ENCODE peak calls at places on chromosomes 16 and 17, in seven cellular contexts. O, B, R, T, A, Z and K are unnamed samples.

GRCh38 chr17:40373999-40374398 is 9.5 kb upstream of the GJD3 start:
- DNase-seq in O (no peak), Z (no peak), T (no peak), B (no peak), A (no peak), R (no peak), K (no peak)

GRCh38 chr17:81426676-81427445 is 31.6 kb downstream of the BAHCC1 start:
- DNase-seq in Z (no peak), T (no peak), A (peak; percentile 52), R (no peak), B (no peak), O (no peak), K (no peak)

GRCh38 chr17:7755095-7755890 is 37.7 kb downstream of the DNAH2 start:
- DNase-seq in Z (no peak), R (no peak), O (no peak), T (no peak), A (no peak), B (no peak), K (no peak)

GRCh38 chr17:17768415-17769088 is 68.2 kb downstream of the SREBF1 start:
- DNase-seq in T (no peak), O (no peak), B (no peak), R (no peak), A (no peak), Z (no peak), K (no peak)

GRCh38 chr16:66081967-66082366 is 284.5 kb upstream of the CDH5 start:
- DNase-seq in A (no peak), T (no peak), O (peak; percentile 94), R (no peak), Z (no peak), B (no peak), K (no peak)

GRCh38 chr16:5496013-5496412 is 398.4 kb upstream of the EEF2KMT start:
- DNase-seq in O (no peak), Z (no peak), R (no peak), B (no peak), T (no peak), A (no peak), K (no peak)

GRCh38 chr16:85462405-85463227 is 150.5 kb upstream of the GSE1 start:
- DNase-seq in Z (peak; percentile 92), T (peak; percentile 74), B (peak; percentile 16), R (peak; percentile 55), O (no peak), A (no peak), K (no peak)

GRCh38 chr17:45371414-45372324 is 54.8 kb upstream of the MAP3K14 start:
- DNase-seq in Z (peak; percentile 91), A (no peak), O (peak; percentile 96), R (peak; percentile 82), T (peak; percentile 86), B (no peak), K (peak; percentile 97)

GRCh38 chr16:9908613-9909012 is 273.6 kb downstream of the GRIN2A start:
- DNase-seq in B (no peak), O (no peak), Z (no peak), R (peak; percentile 22), A (no peak), T (peak; percentile 40), K (no peak)

GRCh38 chr16:66408181-66409048 is 18.7 kb upstream of the BEAN1 start:
- DNase-seq in A (no peak), T (no peak), Z (peak; percentile 90), O (peak; percentile 88), B (no peak), R (peak; percentile 47), K (no peak)

GRCh38 chr17:81028506-81028858 is 6.5 kb upstream of the BAIAP2 start:
- DNase-seq in R (no peak), T (no peak), Z (no peak), O (no peak), A (no peak), B (no peak), K (no peak)

GRCh38 chr17:9350083-9350482 is 225.5 kb downstream of the STX8 start:
- DNase-seq in T (no peak), A (no peak), O (peak; percentile 98), Z (no peak), B (no peak), R (no peak), K (peak; percentile 38)

GRCh38 chr16:77816293-77816692 is 27.9 kb downstream of the VAT1L start:
- DNase-seq in Z (no peak), T (no peak), R (no peak), O (peak; percentile 81), A (no peak), B (no peak), K (no peak)

GRCh38 chr16:78237346-78237745 is 137.9 kb downstream of the WWOX start:
- DNase-seq in R (peak; percentile 30), T (no peak), O (no peak), B (no peak), Z (peak; percentile 48), A (no peak), K (no peak)

GRCh38 chr17:72580321-72581127 is 459.7 kb downstream of the SOX9 start:
- DNase-seq in R (no peak), Z (no peak), A (no peak), O (no peak), B (no peak), T (no peak), K (no peak)